ENCODE peak calls at places on chromosome 16, in six cellular contexts. One of them, this sample, is unnamed.

GRCh38 chr16:4915226-4915761 is 21.7 kb downstream of the PPL start:
- DNase-seq in GM12878: no peak
- DNase-seq in HCT116: peak; percentile 57
- DNase-seq in H1: no peak
- DNase-seq in SK-N-SH: no peak
- DNase-seq in HepG2: peak; percentile 31
- DNase-seq in this sample: no peak

GRCh38 chr16:25838724-25839186 is 147.0 kb downstream of the HS3ST4 start:
- DNase-seq in GM12878: peak; percentile 11
- DNase-seq in HCT116: peak; percentile 27
- DNase-seq in H1: peak; percentile 46
- DNase-seq in SK-N-SH: peak; percentile 34
- DNase-seq in HepG2: peak; percentile 69
- DNase-seq in this sample: peak; percentile 66

GRCh38 chr16:89811321-89811720 is 5.1 kb downstream of the FANCA start:
- DNase-seq in GM12878: no peak
- DNase-seq in HCT116: no peak
- DNase-seq in H1: no peak
- DNase-seq in SK-N-SH: no peak
- DNase-seq in HepG2: no peak
- DNase-seq in this sample: no peak

GRCh38 chr16:48608452-48608851 is 1.5 kb downstream of the N4BP1 start:
- DNase-seq in GM12878: peak; percentile 61
- DNase-seq in HCT116: no peak
- DNase-seq in H1: no peak
- DNase-seq in SK-N-SH: no peak
- DNase-seq in HepG2: no peak
- DNase-seq in this sample: no peak

GRCh38 chr16:83802135-83802534 is 5.6 kb upstream of the HSBP1 start:
- DNase-seq in GM12878: no peak
- DNase-seq in HCT116: no peak
- DNase-seq in H1: no peak
- DNase-seq in SK-N-SH: no peak
- DNase-seq in HepG2: no peak
- DNase-seq in this sample: peak; percentile 99

GRCh38 chr16:1003551-1004347 is 22.2 kb downstream of the SOX8 start:
- DNase-seq in GM12878: no peak
- DNase-seq in HCT116: no peak
- DNase-seq in H1: no peak
- DNase-seq in SK-N-SH: no peak
- DNase-seq in HepG2: no peak
- DNase-seq in this sample: no peak

GRCh38 chr16:77885596-77886295 is 97.4 kb downstream of the VAT1L start:
- DNase-seq in GM12878: no peak
- DNase-seq in HCT116: no peak
- DNase-seq in H1: no peak
- DNase-seq in SK-N-SH: no peak
- DNase-seq in HepG2: no peak
- DNase-seq in this sample: no peak

GRCh38 chr16:77912617-77913016 is 109.7 kb upstream of the CLEC3A start:
- DNase-seq in GM12878: no peak
- DNase-seq in HCT116: no peak
- DNase-seq in H1: no peak
- DNase-seq in SK-N-SH: no peak
- DNase-seq in HepG2: no peak
- DNase-seq in this sample: no peak

GRCh38 chr16:83953796-83954576 is 946 bp downstream of the OSGIN1 start:
- DNase-seq in GM12878: no peak
- DNase-seq in HCT116: peak; percentile 72
- DNase-seq in H1: no peak
- DNase-seq in SK-N-SH: no peak
- DNase-seq in HepG2: peak; percentile 73
- DNase-seq in this sample: peak; percentile 92

GRCh38 chr16:12147681-12148479 is 171.3 kb downstream of the SNX29 start:
- DNase-seq in GM12878: no peak
- DNase-seq in HCT116: no peak
- DNase-seq in H1: peak; percentile 21
- DNase-seq in SK-N-SH: no peak
- DNase-seq in HepG2: no peak
- DNase-seq in this sample: no peak

GRCh38 chr16:51556694-51557327 is 405.7 kb upstream of the SALL1 start:
- DNase-seq in GM12878: no peak
- DNase-seq in HCT116: no peak
- DNase-seq in H1: no peak
- DNase-seq in SK-N-SH: no peak
- DNase-seq in HepG2: no peak
- DNase-seq in this sample: no peak

GRCh38 chr16:68995011-68995504 is 110.4 kb upstream of the HAS3 start:
- DNase-seq in GM12878: no peak
- DNase-seq in HCT116: peak; percentile 80
- DNase-seq in H1: peak; percentile 31
- DNase-seq in SK-N-SH: peak; percentile 19
- DNase-seq in HepG2: peak; percentile 78
- DNase-seq in this sample: peak; percentile 50

GRCh38 chr16:80563807-80564206 is 23.0 kb downstream of the DYNLRB2 start:
- DNase-seq in GM12878: no peak
- DNase-seq in HCT116: no peak
- DNase-seq in H1: no peak
- DNase-seq in SK-N-SH: no peak
- DNase-seq in HepG2: no peak
- DNase-seq in this sample: no peak

GRCh38 chr16:12247811-12248210 is 271.3 kb downstream of the SNX29 start:
- DNase-seq in GM12878: no peak
- DNase-seq in HCT116: no peak
- DNase-seq in H1: no peak
- DNase-seq in SK-N-SH: no peak
- DNase-seq in HepG2: no peak
- DNase-seq in this sample: no peak

GRCh38 chr16:4265676-4266075 is 7.1 kb downstream of the TFAP4 start:
- DNase-seq in GM12878: no peak
- DNase-seq in HCT116: no peak
- DNase-seq in H1: no peak
- DNase-seq in SK-N-SH: no peak
- DNase-seq in HepG2: no peak
- DNase-seq in this sample: no peak

GRCh38 chr16:8867483-8868271 is 1.1 kb downstream of the CARHSP1 start:
- DNase-seq in GM12878: no peak
- DNase-seq in HCT116: no peak
- DNase-seq in H1: no peak
- DNase-seq in SK-N-SH: peak; percentile 69
- DNase-seq in HepG2: no peak
- DNase-seq in this sample: no peak

GRCh38 chr16:57802635-57803412 is 533 bp upstream of the KIFC3 start:
- DNase-seq in GM12878: no peak
- DNase-seq in HCT116: no peak
- DNase-seq in H1: no peak
- DNase-seq in SK-N-SH: peak; percentile 38
- DNase-seq in HepG2: peak; percentile 67
- DNase-seq in this sample: no peak

GRCh38 chr16:88681084-88681680 is 5.1 kb downstream of the SNAI3 start:
- DNase-seq in GM12878: no peak
- DNase-seq in HCT116: no peak
- DNase-seq in H1: peak; percentile 39
- DNase-seq in SK-N-SH: peak; percentile 41
- DNase-seq in HepG2: peak; percentile 60
- DNase-seq in this sample: peak; percentile 83

GRCh38 chr16:85151079-85151602 is 38.9 kb upstream of the CIBAR2 start:
- DNase-seq in GM12878: no peak
- DNase-seq in HCT116: no peak
- DNase-seq in H1: no peak
- DNase-seq in SK-N-SH: no peak
- DNase-seq in HepG2: no peak
- DNase-seq in this sample: no peak

GRCh38 chr16:85153656-85154091 is 41.4 kb upstream of the CIBAR2 start:
- DNase-seq in GM12878: no peak
- DNase-seq in HCT116: no peak
- DNase-seq in H1: no peak
- DNase-seq in SK-N-SH: no peak
- DNase-seq in HepG2: no peak
- DNase-seq in this sample: no peak

GRCh38 chr16:85152414-85153030 is 40.2 kb upstream of the CIBAR2 start:
- DNase-seq in GM12878: no peak
- DNase-seq in HCT116: no peak
- DNase-seq in H1: no peak
- DNase-seq in SK-N-SH: no peak
- DNase-seq in HepG2: no peak
- DNase-seq in this sample: no peak

GRCh38 chr16:85151603-85152413 is 39.5 kb upstream of the CIBAR2 start:
- DNase-seq in GM12878: no peak
- DNase-seq in HCT116: no peak
- DNase-seq in H1: no peak
- DNase-seq in SK-N-SH: peak; percentile 93
- DNase-seq in HepG2: no peak
- DNase-seq in this sample: no peak

GRCh38 chr16:85153046-85153445 is 40.8 kb upstream of the CIBAR2 start:
- DNase-seq in GM12878: no peak
- DNase-seq in HCT116: no peak
- DNase-seq in H1: no peak
- DNase-seq in SK-N-SH: no peak
- DNase-seq in HepG2: no peak
- DNase-seq in this sample: no peak
- TF ChIP-seq JUND in GM12878: no peak
- TF ChIP-seq JUND in HCT116: no peak
- TF ChIP-seq JUND in H1: no peak
- TF ChIP-seq JUND in SK-N-SH: no peak
- TF ChIP-seq JUND in HepG2: no peak
- TF ChIP-seq JUND in this sample: no peak

DNA sequence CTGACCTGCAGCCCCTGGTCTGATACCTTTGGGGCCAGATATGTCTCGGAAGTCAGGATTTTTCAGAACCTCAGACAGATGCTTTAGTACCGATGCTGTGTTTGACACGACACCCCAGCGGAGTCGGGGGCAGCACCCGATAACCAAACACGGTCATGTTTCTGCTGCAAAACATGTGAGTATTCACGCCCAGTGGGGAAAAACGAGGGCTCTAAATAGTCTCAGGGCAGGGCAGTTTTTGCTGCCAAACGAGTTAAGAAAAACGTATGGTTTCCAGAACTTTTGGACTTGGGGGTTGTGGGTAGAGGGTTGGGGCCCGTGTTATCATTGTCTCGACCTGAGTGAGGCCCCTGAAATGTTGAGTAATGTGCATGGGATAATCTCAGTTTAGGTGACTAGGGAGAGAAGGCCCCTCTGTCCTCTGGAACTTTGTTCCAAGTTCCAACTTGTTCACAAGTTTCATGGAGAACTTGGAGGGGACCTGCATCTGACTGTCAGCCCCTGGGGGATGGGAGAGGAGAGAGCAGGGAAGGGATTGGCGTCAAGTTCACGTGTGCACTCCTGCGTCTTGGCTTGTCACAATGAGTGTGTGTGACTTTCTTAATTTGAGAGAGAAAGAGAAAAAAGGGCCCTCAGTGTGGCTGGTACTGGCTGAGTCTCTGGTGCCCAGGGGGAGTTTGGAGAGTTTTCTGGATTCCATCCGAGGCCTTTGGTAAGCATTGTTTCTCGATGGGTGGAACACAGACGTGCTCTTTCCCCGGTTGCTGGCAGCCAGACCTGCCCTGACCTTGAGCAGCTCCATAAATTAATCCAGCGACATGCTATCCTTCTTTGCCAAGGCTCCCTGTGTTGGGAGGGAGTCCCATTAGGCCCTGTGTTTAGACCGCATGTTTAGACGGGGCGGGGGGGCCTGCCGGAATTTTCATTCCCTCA is 83.9 kb upstream of the CIBAR2 start:
- DNase-seq in GM12878: no peak
- DNase-seq in HCT116: no peak
- DNase-seq in H1: no peak
- DNase-seq in SK-N-SH: peak; percentile 70
- DNase-seq in HepG2: no peak
- DNase-seq in this sample: no peak
- TF ChIP-seq JUND in GM12878: no peak
- TF ChIP-seq JUND in HCT116: no peak
- TF ChIP-seq JUND in H1: no peak
- TF ChIP-seq JUND in SK-N-SH: no peak
- TF ChIP-seq JUND in HepG2: peak; percentile 27
- TF ChIP-seq JUND in this sample: no peak

GRCh38 chr16:53913082-53913870 is 209.3 kb downstream of the FTO start:
- DNase-seq in GM12878: no peak
- DNase-seq in HCT116: no peak
- DNase-seq in H1: no peak
- DNase-seq in SK-N-SH: no peak
- DNase-seq in HepG2: no peak
- DNase-seq in this sample: no peak

GRCh38 chr16:53912155-53912554 is 208.2 kb downstream of the FTO start:
- DNase-seq in GM12878: peak; percentile 2
- DNase-seq in HCT116: no peak
- DNase-seq in H1: no peak
- DNase-seq in SK-N-SH: no peak
- DNase-seq in HepG2: no peak
- DNase-seq in this sample: no peak

GRCh38 chr16:53913920-53914319 is 210.0 kb downstream of the FTO start:
- DNase-seq in GM12878: no peak
- DNase-seq in HCT116: no peak
- DNase-seq in H1: no peak
- DNase-seq in SK-N-SH: no peak
- DNase-seq in HepG2: no peak
- DNase-seq in this sample: no peak

GRCh38 chr16:53911506-53911905 is 207.6 kb downstream of the FTO start:
- DNase-seq in GM12878: no peak
- DNase-seq in HCT116: no peak
- DNase-seq in H1: no peak
- DNase-seq in SK-N-SH: no peak
- DNase-seq in HepG2: no peak
- DNase-seq in this sample: no peak

GRCh38 chr16:53915452-53916160 is 211.7 kb downstream of the FTO start:
- DNase-seq in GM12878: no peak
- DNase-seq in HCT116: no peak
- DNase-seq in H1: no peak
- DNase-seq in SK-N-SH: no peak
- DNase-seq in HepG2: no peak
- DNase-seq in this sample: no peak
- TF ChIP-seq JUND in GM12878: no peak
- TF ChIP-seq JUND in HCT116: no peak
- TF ChIP-seq JUND in H1: no peak
- TF ChIP-seq JUND in SK-N-SH: no peak
- TF ChIP-seq JUND in HepG2: no peak
- TF ChIP-seq JUND in this sample: no peak

DNA sequence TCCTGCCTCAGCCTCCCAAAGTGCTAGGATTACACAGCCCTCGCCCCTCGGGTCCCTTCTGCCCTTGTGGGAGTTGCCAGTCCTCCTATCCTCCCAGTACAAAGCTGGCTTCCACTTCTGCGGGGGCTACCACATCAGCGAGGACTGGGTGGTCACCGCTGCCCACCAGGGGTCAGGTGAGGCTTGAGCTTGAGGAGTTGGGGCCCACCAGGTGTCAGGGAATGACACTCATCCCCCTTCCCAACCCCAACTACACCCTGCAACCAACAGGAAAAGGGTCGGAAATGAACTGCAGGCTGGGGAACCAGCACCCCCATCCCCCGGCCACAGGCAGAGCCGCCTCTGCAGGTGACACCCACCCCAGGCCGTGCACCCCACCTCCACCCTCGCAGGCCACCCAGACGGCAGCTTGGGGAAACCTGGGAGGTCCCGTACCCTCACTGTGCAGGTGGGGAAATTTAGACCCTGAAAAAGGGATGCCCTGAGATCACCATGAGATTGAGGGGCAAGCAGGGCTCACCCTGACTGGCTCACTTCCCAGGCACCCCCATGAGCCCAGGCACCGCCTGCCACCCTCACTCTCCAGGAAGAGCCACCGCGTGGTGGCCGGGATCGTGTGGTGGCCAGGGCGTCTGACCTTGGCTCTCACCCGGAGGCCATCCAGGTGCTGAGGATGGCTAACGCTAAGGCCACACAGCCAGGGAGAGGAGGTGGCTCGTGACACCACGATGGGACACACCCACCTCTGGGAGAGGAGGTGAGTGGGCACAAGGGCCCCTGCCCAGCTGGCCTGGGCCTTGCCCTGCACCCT is 8.0 kb downstream of the CTRB1 start:
- DNase-seq in GM12878: no peak
- DNase-seq in HCT116: no peak
- DNase-seq in H1: no peak
- DNase-seq in SK-N-SH: no peak
- DNase-seq in HepG2: no peak
- DNase-seq in this sample: no peak
- TF ChIP-seq JUND in GM12878: no peak
- TF ChIP-seq JUND in HCT116: no peak
- TF ChIP-seq JUND in H1: no peak
- TF ChIP-seq JUND in SK-N-SH: no peak
- TF ChIP-seq JUND in HepG2: no peak
- TF ChIP-seq JUND in this sample: no peak